ENCODE peak calls at places on chromosomes 13 and 19, in ten cellular contexts. R is upper lobe of left lung, W is GM23338, X is prostate gland, N is breast epithelium, C is transverse colon, Y is HepG2, J is SK-N-SH, L is K562, S is HCT116. K is an unnamed sample.
A peak's percentile ranks its signal among the peaks of the same experiment; 100 is the strongest.

GRCh38 chr19:16917401-16917800 is 28.6 kb downstream of the F2RL3 start:
- DNase-seq in R (no peak), W (no peak), X (no peak), N (no peak), C (no peak), Y (no peak), J (no peak), L (no peak), S (no peak), K (no peak)

GRCh38 chr19:2355168-2356035 is 4.7 kb upstream of the TMPRSS9 start:
- DNase-seq in R (no peak), W (no peak), X (no peak), N (no peak), C (no peak), Y (no peak), J (no peak), L (no peak), S (no peak), K (no peak)

GRCh38 chr13:97257800-97258799 is 36.0 kb downstream of the MBNL2 start:
- DNase-seq in R (peak; percentile 41), W (peak; percentile 79), X (no peak), N (no peak), C (no peak), Y (peak; percentile 87), J (no peak), L (peak; percentile 64), S (peak; percentile 93), K (peak; percentile 83)

GRCh38 chr13:71274923-71275593 is 591.9 kb downstream of the DACH1 start:
- DNase-seq in R (no peak), W (no peak), X (no peak), N (no peak), C (no peak), Y (no peak), J (no peak), L (no peak), S (no peak), K (no peak)

GRCh38 chr13:41049480-41049879 is 11.8 kb upstream of the WBP4 start:
- DNase-seq in R (no peak), W (no peak), X (no peak), N (no peak), C (no peak), Y (no peak), J (no peak), L (no peak), S (no peak), K (no peak)

GRCh38 chr13:75920536-75920935 is 284.4 kb downstream of the LMO7 start:
- DNase-seq in R (no peak), W (no peak), X (no peak), N (no peak), C (no peak), Y (no peak), J (no peak), L (no peak), S (no peak), K (no peak)

GRCh38 chr19:9793051-9793591 is 24.6 kb upstream of the ZNF846 start:
- DNase-seq in R (peak; percentile 49), W (peak; percentile 75), X (no peak), N (peak; percentile 58), C (peak; percentile 66), Y (no peak), J (no peak), L (no peak), S (no peak), K (peak; percentile 82)

GRCh38 chr13:95098916-95099315 is 202.3 kb downstream of the ABCC4 start:
- DNase-seq in R (no peak), W (no peak), X (no peak), N (no peak), C (no peak), Y (no peak), J (no peak), L (no peak), S (no peak), K (no peak)

GRCh38 chr13:110944121-110944967 is 29.5 kb upstream of the ANKRD10 start:
- DNase-seq in R (peak; percentile 34), W (peak; percentile 60), X (peak; percentile 36), N (no peak), C (peak; percentile 20), Y (peak; percentile 52), J (peak; percentile 51), L (peak; percentile 44), S (peak; percentile 77), K (no peak)

DNA sequence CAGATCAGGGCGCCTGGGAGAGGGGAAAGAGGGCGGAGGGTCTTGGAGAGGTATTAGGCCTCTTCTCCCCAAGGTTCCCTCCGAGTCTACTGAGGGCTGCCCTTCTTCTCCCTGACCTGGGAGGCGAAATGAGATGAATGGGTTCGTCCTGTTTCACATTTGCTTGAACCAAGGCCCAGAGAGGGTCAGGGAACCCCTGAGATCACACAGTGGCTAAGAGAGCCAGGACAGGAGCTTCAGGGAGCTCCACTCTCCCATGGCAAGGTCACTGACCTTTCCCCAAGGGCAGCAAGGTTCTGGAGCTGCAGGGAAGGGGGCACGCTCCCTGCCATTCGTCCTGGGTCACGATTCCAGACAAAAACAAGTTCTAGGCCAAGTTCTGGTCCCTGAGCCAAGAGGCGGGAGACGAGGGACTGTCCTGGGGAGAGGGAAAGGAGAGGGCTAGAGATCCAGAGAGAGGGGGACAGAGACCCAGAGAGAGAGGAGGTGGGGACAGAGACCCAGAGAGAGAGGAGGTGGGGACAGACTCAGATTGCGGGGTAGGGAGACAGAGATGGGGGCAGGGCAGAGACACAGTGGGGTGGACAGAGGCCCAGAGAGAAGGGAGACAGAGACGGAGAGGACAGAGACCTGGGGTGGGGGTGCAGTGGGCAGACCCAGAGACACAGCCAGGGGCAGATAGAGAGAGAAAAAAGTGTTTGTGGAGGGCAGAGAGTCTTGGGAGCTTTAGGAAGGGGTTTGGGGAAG is 541 bp downstream of the ASPDH start:
- DNase-seq in R (no peak), W (no peak), X (no peak), N (no peak), C (no peak), Y (no peak), J (no peak), L (no peak), S (no peak), K (no peak)
- TF ChIP-seq POLR2AphosphoS5 in R (no peak), W (no peak), X (no peak), N (no peak), C (no peak), Y (no peak), J (no peak), L (no peak), S (no peak), K (no peak)

GRCh38 chr19:42528354-42529247 is at the start of gene CEACAM1:
- DNase-seq in R (peak; percentile 80), W (no peak), X (peak; percentile 86), N (peak; percentile 63), C (peak; percentile 84), Y (peak; percentile 75), J (no peak), L (peak; percentile 4), S (no peak), K (no peak)

GRCh38 chr19:42531313-42531712 is 3.0 kb upstream of the CEACAM1 start:
- DNase-seq in R (no peak), W (no peak), X (no peak), N (no peak), C (no peak), Y (no peak), J (no peak), L (no peak), S (no peak), K (peak; percentile 30)

GRCh38 chr19:42532881-42533280 is 4.6 kb upstream of the CEACAM1 start:
- DNase-seq in R (no peak), W (no peak), X (no peak), N (no peak), C (no peak), Y (no peak), J (no peak), L (no peak), S (no peak), K (no peak)

GRCh38 chr19:42524943-42525342 is 3.3 kb downstream of the CEACAM1 start:
- DNase-seq in R (no peak), W (no peak), X (no peak), N (no peak), C (no peak), Y (no peak), J (no peak), L (no peak), S (no peak), K (no peak)

DNA sequence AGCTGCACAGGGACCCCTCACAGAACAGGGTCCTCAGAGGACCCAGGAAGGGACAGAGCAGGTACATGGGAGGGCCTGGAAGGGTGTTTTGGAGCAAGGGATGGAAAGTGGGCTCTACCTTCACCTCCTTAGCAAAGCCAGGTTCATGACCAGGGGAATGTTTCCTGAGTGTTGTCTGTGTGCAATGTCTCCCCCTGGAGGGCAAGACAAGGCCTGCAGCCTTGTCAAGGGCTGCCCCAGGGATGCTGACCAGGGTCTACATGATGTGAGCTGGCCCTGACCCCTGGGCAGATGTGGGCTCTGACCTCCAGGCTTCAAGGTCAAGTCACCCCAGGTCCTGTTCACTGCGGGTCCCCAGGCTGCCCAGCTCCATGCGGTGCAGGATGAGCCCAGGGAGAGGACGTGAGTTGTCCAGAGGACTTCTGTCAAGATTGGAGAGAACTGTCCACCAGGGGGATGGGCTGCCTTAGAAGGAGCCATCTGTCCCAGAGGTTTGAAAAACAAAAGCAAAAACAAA is 1.0 kb upstream of the CEACAM1 start:
- DNase-seq in R (peak; percentile 76), W (peak; percentile 69), X (peak; percentile 65), N (peak; percentile 63), C (peak; percentile 83), Y (peak; percentile 78), J (peak; percentile 77), L (peak; percentile 79), S (peak; percentile 31), K (no peak)
- TF ChIP-seq POLR2AphosphoS5 in R (no peak), W (no peak), X (peak; percentile 63), N (no peak), C (no peak), Y (no peak), J (no peak), L (no peak), S (no peak), K (no peak)

DNA sequence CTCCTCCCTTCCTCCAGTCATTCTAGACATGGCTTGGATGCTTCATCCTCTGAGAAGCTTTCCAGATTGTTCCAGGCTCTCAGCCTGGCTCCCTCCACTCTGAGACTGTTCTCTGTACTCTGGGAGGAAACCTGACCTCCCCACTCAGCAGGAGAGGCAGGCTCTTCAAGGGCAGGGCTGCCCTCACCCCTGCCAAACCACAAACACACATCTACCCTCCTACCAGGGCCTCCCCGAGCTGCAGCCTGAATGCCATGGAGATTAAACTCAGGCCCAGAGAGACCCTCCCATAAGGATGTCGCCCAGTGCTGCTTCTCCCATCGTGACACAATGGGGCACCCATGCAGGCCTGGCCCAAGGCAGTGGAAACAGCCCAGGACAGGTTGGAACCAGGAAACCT is 16.2 kb downstream of the NUMBL start:
- DNase-seq in R (peak; percentile 65), W (no peak), X (no peak), N (no peak), C (no peak), Y (no peak), J (no peak), L (no peak), S (no peak), K (no peak)
- TF ChIP-seq POLR2AphosphoS5 in R (no peak), W (no peak), X (no peak), N (no peak), C (no peak), Y (no peak), J (no peak), L (no peak), S (no peak), K (no peak)

DNA sequence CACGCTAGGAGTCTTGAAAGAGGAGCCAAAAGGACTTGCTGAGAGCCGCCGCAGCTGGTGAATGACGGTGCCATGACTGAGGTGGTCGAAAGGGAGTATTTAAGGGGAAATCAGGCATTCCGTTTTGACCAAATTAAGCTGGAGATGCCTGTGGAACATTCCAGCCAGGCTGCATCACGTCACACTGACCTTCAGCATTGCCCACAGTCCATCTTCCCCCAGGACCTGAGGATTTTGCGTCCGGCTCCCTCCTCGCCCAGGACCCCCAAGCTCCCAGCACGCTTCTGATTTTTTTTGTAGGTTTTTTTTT is 12.0 kb downstream of the CYTH2 start:
- DNase-seq in R (no peak), W (no peak), X (no peak), N (no peak), C (no peak), Y (no peak), J (no peak), L (no peak), S (no peak), K (no peak)
- TF ChIP-seq POLR2AphosphoS5 in R (no peak), W (no peak), X (no peak), N (no peak), C (no peak), Y (no peak), J (no peak), L (no peak), S (no peak), K (no peak)

K was measured in sigmoid colon.